ENCODE peak calls at places on chromosomes 2 and 18, in seven cellular contexts. P, F, Q, N, H, Z and Y are unnamed samples.
A peak's percentile ranks its signal among the peaks of the same experiment; 100 is the strongest.

GRCh38 chr2:40439473-40439872 is 12.4 kb downstream of the SLC8A1 start:
- DNase-seq in P (no peak), F (no peak), Q (no peak), N (no peak), H (no peak), Z (no peak), Y (no peak)

GRCh38 chr18:6759579-6759978 is 30.1 kb downstream of the ARHGAP28 start:
- DNase-seq in P (no peak), F (no peak), Q (no peak), N (no peak), H (no peak), Z (no peak), Y (no peak)

GRCh38 chr2:18980104-18980777 is 378.2 kb downstream of the OSR1 start:
- DNase-seq in P (no peak), F (no peak), Q (no peak), N (no peak), H (no peak), Z (no peak), Y (no peak)

GRCh38 chr18:48100712-48101165 is 170.3 kb upstream of the SMAD2 start:
- DNase-seq in P (no peak), F (no peak), Q (no peak), N (no peak), H (no peak), Z (no peak), Y (no peak)

GRCh38 chr2:62768615-62769014 is 63.1 kb downstream of the EHBP1 start:
- DNase-seq in P (no peak), F (no peak), Q (no peak), N (no peak), H (no peak), Z (no peak), Y (no peak)

GRCh38 chr2:196088209-196088608 is 19.6 kb upstream of the DNAH7 start:
- DNase-seq in P (no peak), F (no peak), Q (no peak), N (no peak), H (no peak), Z (no peak), Y (peak; percentile 47)

GRCh38 chr18:48616484-48617255 is 77.8 kb downstream of the CTIF start:
- DNase-seq in P (no peak), F (no peak), Q (no peak), N (no peak), H (no peak), Z (no peak), Y (no peak)

GRCh38 chr18:6811816-6812215 is 82.3 kb downstream of the ARHGAP28 start:
- DNase-seq in P (no peak), F (no peak), Q (no peak), N (no peak), H (no peak), Z (no peak), Y (no peak)

GRCh38 chr18:76354348-76354747 is 140.7 kb downstream of the ZNF516 start:
- DNase-seq in P (no peak), F (no peak), Q (no peak), N (no peak), H (no peak), Z (no peak), Y (no peak)

GRCh38 chr2:171136024-171136423 is 24.7 kb downstream of the TLK1 start:
- DNase-seq in P (no peak), F (no peak), Q (no peak), N (no peak), H (no peak), Z (no peak), Y (no peak)

GRCh38 chr18:7857562-7857961 is 290.4 kb downstream of the PTPRM start:
- DNase-seq in P (no peak), F (no peak), Q (no peak), N (no peak), H (no peak), Z (no peak), Y (no peak)

GRCh38 chr2:17830053-17831034 is 14.1 kb downstream of the MSGN1 start:
- DNase-seq in P (peak; percentile 86), F (peak; percentile 72), Q (peak; percentile 92), N (no peak), H (peak; percentile 83), Z (peak; percentile 23), Y (peak; percentile 82)

GRCh38 chr2:223068036-223068435 is 16.0 kb downstream of the KCNE4 start:
- DNase-seq in P (no peak), F (no peak), Q (no peak), N (no peak), H (no peak), Z (no peak), Y (no peak)

GRCh38 chr2:231347081-231347480 is 48.4 kb upstream of the B3GNT7 start:
- DNase-seq in P (no peak), F (no peak), Q (no peak), N (no peak), H (peak; percentile 15), Z (no peak), Y (no peak)

GRCh38 chr18:63970803-63971191 is 916 bp downstream of the SERPINB8 start:
- DNase-seq in P (peak; percentile 84), F (peak; percentile 28), Q (peak; percentile 28), N (no peak), H (peak; percentile 83), Z (peak; percentile 23), Y (peak; percentile 58)

DNA sequence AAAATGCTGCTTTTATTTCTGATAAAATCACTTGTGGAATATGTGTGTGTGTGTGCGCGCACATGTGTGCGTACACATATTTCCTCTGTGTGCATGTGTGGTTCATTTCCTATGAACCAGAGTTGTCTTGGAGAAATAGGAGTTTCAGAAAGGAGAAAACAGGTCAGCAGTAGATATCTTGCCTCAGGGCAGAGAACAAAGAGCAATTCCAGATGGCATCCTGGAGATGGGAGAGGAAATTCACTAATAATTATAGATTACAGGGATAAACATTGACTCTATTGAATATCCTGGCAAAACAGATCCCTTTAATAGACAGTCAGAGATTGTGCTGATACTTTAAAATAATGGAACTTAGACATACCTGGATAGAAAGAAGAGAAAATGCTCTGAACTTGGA is 298.0 kb downstream of the TRIB2 start:
- DNase-seq in P (no peak), F (no peak), Q (no peak), N (no peak), H (no peak), Z (no peak), Y (no peak)
- H3K4me3 ChIP-seq in P (no peak overlapping the region), F (no peak overlapping the region), Q (no peak overlapping the region), N (no peak overlapping the region), H (no peak overlapping the region), Z (no peak overlapping the region), Y (no peak overlapping the region)

DNA sequence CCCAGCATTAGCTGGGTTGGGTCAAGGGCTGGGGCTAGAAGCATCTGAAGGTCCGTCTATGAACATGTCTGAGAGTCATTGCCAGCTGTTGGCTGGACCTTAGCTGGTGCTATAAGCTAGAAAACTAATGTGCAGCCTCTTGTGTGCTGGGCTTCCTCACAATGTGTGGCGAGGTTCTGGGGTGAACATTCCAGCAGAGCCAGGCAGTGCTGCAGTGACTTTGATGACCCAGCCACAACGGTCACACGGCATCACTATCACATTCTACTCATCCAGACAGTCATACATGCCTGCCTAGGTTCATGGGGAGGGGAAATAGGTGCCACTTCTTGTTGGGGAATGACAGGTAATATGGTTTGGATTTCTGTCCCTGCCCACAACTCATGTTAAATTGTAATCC is 260.5 kb downstream of the CYP26B1 start:
- DNase-seq in P (no peak), F (no peak), Q (no peak), N (no peak), H (no peak), Z (no peak), Y (no peak)
- H3K9me3 ChIP-seq in P (peaks cover 12% of the 10 kb centered on the region), F (peaks cover 16% of the 10 kb centered on the region), Q (no peaks in the 10 kb centered on the region), N (no peaks in the 10 kb centered on the region), H (no peaks in the 10 kb centered on the region), Z (no peaks in the 10 kb centered on the region), Y (peaks cover 6% of the 10 kb centered on the region)

GRCh38 chr2:237672731-237673129 is 45.3 kb downstream of the LRRFIP1 start:
- DNase-seq in P (no peak), F (no peak), Q (no peak), N (no peak), H (no peak), Z (no peak), Y (no peak)
- H3K4me3 ChIP-seq in P (peak overlapping the region; percentile 41), F (no peak overlapping the region), Q (no peak overlapping the region), N (peak overlapping the region; percentile 70), H (no peak overlapping the region), Z (no peak overlapping the region), Y (no peak overlapping the region)

GRCh38 chr18:77776104-77776503 is 526.5 kb downstream of the GALR1 start:
- DNase-seq in P (no peak), F (no peak), Q (no peak), N (no peak), H (no peak), Z (no peak), Y (no peak)

GRCh38 chr18:77777126-77777525 is 527.5 kb downstream of the GALR1 start:
- DNase-seq in P (no peak), F (no peak), Q (no peak), N (no peak), H (no peak), Z (no peak), Y (no peak)
- H3K9me3 ChIP-seq in P (peaks cover 4% of the 10 kb centered on the region), F (peaks cover 4% of the 10 kb centered on the region), Q (no peaks in the 10 kb centered on the region), N (no peaks in the 10 kb centered on the region), H (no peaks in the 10 kb centered on the region), Z (no peaks in the 10 kb centered on the region), Y (no peaks in the 10 kb centered on the region)

GRCh38 chr2:102622646-102623045 is 3.3 kb downstream of the SLC9A2 start:
- DNase-seq in P (no peak), F (no peak), Q (no peak), N (no peak), H (no peak), Z (no peak), Y (no peak)

GRCh38 chr2:102619414-102620319 is at the start of gene SLC9A2:
- DNase-seq in P (no peak), F (no peak), Q (peak; percentile 9), N (no peak), H (peak; percentile 77), Z (no peak), Y (no peak)

GRCh38 chr2:102618452-102619413 is 620 bp upstream of the SLC9A2 start:
- DNase-seq in P (peak; percentile 75), F (peak; percentile 5), Q (no peak), N (no peak), H (peak; percentile 80), Z (no peak), Y (peak; percentile 85)

GRCh38 chr2:102621630-102622029 is 2.3 kb downstream of the SLC9A2 start:
- DNase-seq in P (no peak), F (no peak), Q (no peak), N (no peak), H (no peak), Z (no peak), Y (no peak)

GRCh38 chr2:102620367-102620766 is 1.0 kb downstream of the SLC9A2 start:
- DNase-seq in P (no peak), F (no peak), Q (no peak), N (no peak), H (no peak), Z (no peak), Y (no peak)
- H3K4me3 ChIP-seq in P (no peak overlapping the region), F (no peak overlapping the region), Q (no peak overlapping the region), N (no peak overlapping the region), H (no peak overlapping the region), Z (peak overlapping the region; percentile 37), Y (no peak overlapping the region)